ENCODE peak calls at places on chromosomes 16 and 17, in eight cellular contexts. P is HCT116; N is breast epithelium; Q is CD8-positive, alpha-beta T cell; G is CD4-positive, CD25-positive, alpha-beta regulatory T cell; F is skeletal muscle cell; U is astrocyte of the cerebellum; A is epithelial cell of esophagus. B is an unnamed sample.

GRCh38 chr17:50240876-50241275 is 33.4 kb upstream of the TMEM92 start:
- DNase-seq in G (no peak), F (no peak), N (no peak), A (no peak), P (no peak), U (no peak), Q (no peak), B (no peak)

GRCh38 chr17:65537845-65538678 is 23.4 kb downstream of the AXIN2 start:
- DNase-seq in N (no peak), U (no peak), A (no peak), P (no peak), Q (no peak), F (no peak), G (peak), B (no peak)

GRCh38 chr17:73519011-73519410 is 125.2 kb downstream of the SDK2 start:
- DNase-seq in Q (no peak), A (no peak), N (no peak), G (no peak), U (no peak), F (no peak), P (no peak), B (no peak)

GRCh38 chr17:72512649-72513556 is 392.1 kb downstream of the SOX9 start:
- DNase-seq in G (no peak), A (no peak), F (no peak), N (no peak), P (no peak), Q (no peak), U (no peak), B (no peak)

GRCh38 chr16:88649195-88649923 is 1.5 kb downstream of the CYBA start:
- DNase-seq in G (no peak), N (no peak), F (no peak), P (no peak), U (no peak), A (no peak), Q (no peak), B (no peak)

GRCh38 chr17:32445075-32445427 is 741 bp downstream of the PSMD11 start:
- DNase-seq in U (peak), P (no peak), F (no peak), G (peak), A (peak), Q (no peak), N (no peak), B (peak)

GRCh38 chr16:84617068-84617630 is 729 bp downstream of the COTL1 start:
- DNase-seq in G (no peak), A (peak), Q (peak), P (no peak), N (no peak), U (no peak), F (no peak), B (no peak)

GRCh38 chr17:42554250-42555121 is 1.8 kb downstream of the HSD17B1 start:
- DNase-seq in F (peak), U (no peak), A (peak), N (peak), Q (peak), P (no peak), G (peak), B (no peak)

GRCh38 chr16:58451945-58452401 is 48.0 kb upstream of the NDRG4 start:
- DNase-seq in A (peak), F (peak), U (no peak), N (no peak), Q (no peak), G (no peak), P (no peak), B (no peak)

GRCh38 chr17:51799981-51800380 is 358.5 kb downstream of the CA10 start:
- DNase-seq in A (peak), Q (no peak), N (no peak), G (no peak), P (no peak), F (no peak), U (no peak), B (no peak)

GRCh38 chr16:89443727-89444084 is 46.7 kb downstream of the ANKRD11 start:
- DNase-seq in N (peak), U (no peak), A (no peak), F (no peak), P (no peak), Q (no peak), G (no peak), B (no peak)

GRCh38 chr17:83189013-83189672 is 109.7 kb downstream of the METRNL start:
- DNase-seq in P (no peak), N (no peak), A (no peak), G (no peak), F (no peak), Q (peak), U (no peak), B (no peak)

GRCh38 chr16:56547120-56547948 is 17.5 kb upstream of the MT4 start:
- DNase-seq in A (peak), G (no peak), F (peak), Q (no peak), P (no peak), N (no peak), U (peak), B (no peak)

GRCh38 chr17:5325851-5326250 is 43.8 kb downstream of the RABEP1 start:
- DNase-seq in Q (no peak), N (no peak), P (no peak), G (no peak), A (no peak), U (no peak), F (no peak), B (no peak)

GRCh38 chr17:58913971-58914769 is 158.5 kb downstream of the PPM1E start:
- DNase-seq in Q (no peak), U (no peak), G (no peak), P (no peak), F (peak), A (peak), N (no peak), B (no peak)

GRCh38 chr16:30896203-30896889 is at the start of gene CTF1:
- DNase-seq in N (peak), A (peak), Q (no peak), F (peak), U (peak), G (no peak), P (peak), B (peak)

GRCh38 chr16:77064037-77064436 is 127.0 kb upstream of the MON1B start:
- DNase-seq in G (no peak), U (no peak), A (no peak), P (no peak), F (no peak), N (no peak), Q (no peak), B (no peak)

DNA sequence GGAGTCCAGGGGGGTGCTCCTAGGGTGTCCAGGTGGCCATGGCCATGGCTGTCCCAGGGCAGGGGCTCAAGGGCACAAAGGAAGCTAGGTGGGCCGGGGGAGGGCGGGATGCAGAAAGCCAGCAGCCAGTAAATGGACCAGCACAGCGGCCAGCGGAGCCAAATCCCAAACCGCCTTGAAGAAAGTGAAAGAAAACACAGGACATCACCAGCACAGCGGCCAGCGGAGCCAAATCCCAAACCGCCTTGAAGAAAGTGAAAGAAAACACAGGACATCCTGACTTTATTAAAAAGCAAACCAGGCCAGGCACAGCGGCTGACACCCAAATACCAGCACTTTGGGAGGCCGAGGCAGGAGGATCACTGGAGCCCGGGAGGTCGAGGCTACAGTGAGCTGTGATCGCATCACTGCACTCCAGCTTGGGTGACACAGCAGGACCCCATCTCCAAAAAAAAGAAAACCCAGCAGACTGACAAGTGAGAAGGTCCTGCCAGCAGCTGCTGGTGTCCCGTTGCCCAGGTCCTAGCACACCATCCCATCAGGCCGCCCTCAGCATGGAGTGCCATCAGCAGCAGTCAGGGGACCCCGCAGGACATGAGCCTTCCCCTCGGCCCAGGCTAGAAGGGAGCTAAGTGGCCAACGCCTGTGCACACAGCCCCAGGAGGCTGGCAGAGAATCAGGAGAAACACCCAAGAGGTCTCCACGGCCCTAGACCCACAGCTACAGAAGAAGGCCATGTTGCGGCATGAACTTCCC is 17.0 kb downstream of the SLC38A10 start:
- DNase-seq in A (no peak), F (no peak), U (no peak), N (no peak), Q (no peak), G (no peak), P (no peak), B (no peak)
- H3K4me3 ChIP-seq in A (no peak), F (no peak), U (no peak), N (no peak), Q (no peak), G (no peak), P (no peak), B (no peak)

GRCh38 chr17:62887437-62887836 is 78.6 kb upstream of the TANC2 start:
- DNase-seq in N (no peak), P (no peak), A (no peak), U (no peak), F (no peak), Q (no peak), G (no peak), B (no peak)
- H3K4me3 ChIP-seq in N (no peak), P (no peak), A (no peak), U (no peak), F (no peak), Q (no peak), G (no peak), B (no peak)

GRCh38 chr17:38448208-38448776 is 20.0 kb downstream of the ARHGAP23 start:
- DNase-seq in F (no peak), G (no peak), A (peak), N (no peak), Q (no peak), P (no peak), U (no peak), B (no peak)

GRCh38 chr17:38447502-38448095 is 19.3 kb downstream of the ARHGAP23 start:
- DNase-seq in P (no peak), A (no peak), Q (no peak), N (no peak), G (no peak), U (no peak), F (no peak), B (no peak)

GRCh38 chr17:38450699-38451029 is 22.4 kb downstream of the ARHGAP23 start:
- DNase-seq in F (no peak), G (no peak), U (no peak), P (no peak), N (no peak), A (no peak), Q (no peak), B (no peak)

GRCh38 chr17:38451030-38451839 is 23.0 kb downstream of the ARHGAP23 start:
- DNase-seq in P (no peak), A (peak), Q (no peak), N (no peak), F (no peak), U (peak), G (no peak), B (peak)

DNA sequence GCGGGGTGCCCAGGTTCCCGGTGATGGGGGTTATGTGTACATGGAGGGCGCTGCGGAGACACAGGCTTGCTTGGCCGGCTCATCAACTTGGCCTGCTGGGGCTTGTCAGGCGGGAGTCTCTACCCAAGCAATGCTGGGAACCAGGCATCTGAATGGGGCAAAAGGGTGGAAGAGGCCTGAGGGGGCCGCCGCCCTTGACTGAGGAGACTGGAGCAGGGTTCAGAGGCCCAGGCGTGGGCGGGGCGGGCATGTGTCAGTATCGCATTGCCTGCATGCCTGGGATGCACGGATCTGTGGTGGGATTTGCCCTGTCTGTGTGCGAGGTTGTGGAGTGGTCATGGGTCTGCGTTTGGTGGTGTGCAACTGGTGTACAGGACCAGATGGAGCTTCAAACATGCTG is 21.1 kb downstream of the ARHGAP23 start:
- DNase-seq in P (no peak), A (peak), Q (no peak), U (no peak), F (no peak), N (no peak), G (no peak), B (no peak)
- H3K4me3 ChIP-seq in P (no peak), A (no peak), Q (no peak), U (no peak), F (no peak), N (no peak), G (no peak), B (no peak)

GRCh38 chr17:67974186-67974585 is 22.1 kb downstream of the C17orf58 start:
- DNase-seq in U (no peak), N (no peak), G (no peak), A (no peak), Q (no peak), F (no peak), P (no peak), B (no peak)
- H3K4me3 ChIP-seq in U (no peak), N (no peak), G (no peak), A (no peak), Q (no peak), F (no peak), P (no peak), B (no peak)